ENCODE peak calls at places on chromosomes 11 and 22, in nine cellular contexts. I, M, Q, Y, E, V, K, C and U are unnamed samples.

GRCh38 chr11:36333897-36334296 is 37.8 kb downstream of the PRR5L start:
- DNase-seq in Y (no peak), C (no peak), Q (no peak), I (peak), V (no peak), K (peak), M (no peak), E (peak), U (no peak)

GRCh38 chr11:124463990-124464389 is 18.5 kb upstream of the OR8B8 start:
- DNase-seq in Y (no peak), M (no peak), C (no peak), E (no peak), K (no peak), V (no peak), I (no peak), Q (no peak), U (no peak)

GRCh38 chr11:40306938-40307548 is 1152.4 kb downstream of the LRRC4C start:
- DNase-seq in C (no peak), V (no peak), I (peak), K (peak), M (peak), E (no peak), Y (peak), Q (no peak), U (peak)

GRCh38 chr11:129117595-129118350 is 74.4 kb downstream of the ARHGAP32 start:
- DNase-seq in C (no peak), I (peak), M (peak), Y (peak), V (no peak), K (peak), Q (no peak), E (peak), U (no peak)

GRCh38 chr11:87926250-87926970 is 248.8 kb downstream of the RAB38 start:
- DNase-seq in I (no peak), E (no peak), M (no peak), K (peak), V (no peak), Y (peak), C (no peak), Q (no peak), U (peak)

GRCh38 chr11:3925513-3925912 is 70.0 kb downstream of the STIM1 start:
- DNase-seq in E (no peak), V (no peak), M (no peak), Y (no peak), C (no peak), Q (no peak), I (no peak), K (no peak), U (no peak)

GRCh38 chr11:28108909-28109308 is 721 bp downstream of the METTL15 start:
- DNase-seq in K (no peak), M (no peak), V (no peak), I (no peak), Q (no peak), Y (no peak), C (no peak), E (no peak), U (no peak)

GRCh38 chr11:7906481-7906880 is 24.6 kb downstream of the OR10A6 start:
- DNase-seq in K (no peak), I (no peak), Y (no peak), Q (no peak), E (no peak), M (no peak), V (no peak), C (no peak), U (no peak)

GRCh38 chr22:49481651-49482399 is 345.8 kb downstream of the BRD1 start:
- DNase-seq in V (no peak), Y (no peak), Q (peak), M (no peak), K (no peak), C (no peak), E (no peak), I (no peak), U (no peak)

GRCh38 chr11:73317803-73318202 is 9.7 kb downstream of the ARHGEF17 start:
- DNase-seq in K (no peak), C (no peak), I (no peak), Q (no peak), V (no peak), E (no peak), M (no peak), Y (no peak), U (no peak)

GRCh38 chr11:94283678-94284077 is 20.7 kb upstream of the IZUMO1R start:
- DNase-seq in Q (no peak), C (no peak), M (no peak), Y (no peak), V (no peak), K (no peak), I (no peak), E (no peak), U (no peak)

GRCh38 chr11:119520966-119521365 is 98.0 kb upstream of the THY1 start:
- DNase-seq in Y (no peak), Q (no peak), C (no peak), K (no peak), I (no peak), V (no peak), M (no peak), E (no peak), U (no peak)

GRCh38 chr11:111851636-111852035 is 19.7 kb downstream of the ALG9 start:
- DNase-seq in Q (no peak), V (no peak), C (no peak), E (no peak), I (no peak), Y (no peak), K (no peak), M (no peak), U (no peak)

GRCh38 chr11:123301696-123302400 is 106.8 kb upstream of the CLMP start:
- DNase-seq in C (peak), Q (peak), V (peak), Y (no peak), E (no peak), M (peak), I (peak), K (peak), U (no peak)

GRCh38 chr22:45227645-45228400 is 12.9 kb downstream of the KIAA0930 start:
- DNase-seq in V (no peak), I (no peak), C (peak), K (no peak), Y (no peak), Q (no peak), M (no peak), E (no peak), U (no peak)

GRCh38 chr11:127902405-127902804 is 685.0 kb downstream of the ETS1 start:
- DNase-seq in I (no peak), K (no peak), Y (no peak), V (no peak), E (no peak), Q (no peak), C (no peak), M (no peak), U (no peak)

GRCh38 chr22:40890881-40891280 is 29.0 kb upstream of the DNAJB7 start:
- DNase-seq in M (no peak), Y (no peak), V (no peak), C (no peak), Q (no peak), E (no peak), I (no peak), K (no peak), U (peak)

GRCh38 chr11:42631223-42631843 is 680.5 kb upstream of the API5 start:
- DNase-seq in E (no peak), Q (no peak), C (no peak), Y (no peak), I (no peak), M (no peak), V (no peak), K (peak), U (no peak)

GRCh38 chr11:125494987-125495725 is 909 bp downstream of the FEZ1 start:
- DNase-seq in M (peak), K (peak), C (peak), Y (no peak), Q (peak), V (no peak), E (no peak), I (peak), U (no peak)

GRCh38 chr11:79198898-79199250 is 242.0 kb downstream of the TENM4 start:
- DNase-seq in Y (no peak), V (no peak), Q (no peak), M (no peak), K (no peak), I (no peak), E (no peak), C (no peak), U (no peak)

GRCh38 chr11:65882191-65883057 is 2.8 kb downstream of the CTSW start:
- DNase-seq in Q (no peak), M (no peak), I (no peak), K (no peak), C (no peak), E (no peak), V (no peak), Y (no peak), U (no peak)

GRCh38 chr11:66842501-66842895 is 743 bp upstream of the RCE1 start:
- DNase-seq in K (no peak), I (no peak), Q (no peak), E (no peak), V (no peak), C (no peak), M (no peak), Y (no peak), U (no peak)

GRCh38 chr11:133618500-133618899 is 86.2 kb upstream of the OPCML start:
- DNase-seq in V (no peak), Y (no peak), Q (no peak), I (no peak), E (no peak), M (no peak), C (no peak), K (peak), U (no peak)

GRCh38 chr11:13335319-13335718 is 57.7 kb downstream of the BMAL1 start:
- DNase-seq in Y (peak), M (peak), E (peak), V (peak), C (peak), Q (no peak), K (peak), I (peak), U (peak)